ENCODE peak calls at places on chromosomes 5 and 9, in four cellular contexts. One of them, this sample, is unnamed. For H3K36me3, the result is how much of the 10 kb centered on the place peaks cover.

GRCh38 chr5:41921166-41921565 is 3.9 kb upstream of the FBXO4 start:
- DNase-seq in bronchial epithelial cell: no peak
- DNase-seq in body of pancreas: no peak
- DNase-seq in left ventricle myocardium inferior: no peak
- DNase-seq in this sample: no peak

GRCh38 chr5:143985832-143986485 is 174.0 kb downstream of the HMHB1 start:
- DNase-seq in body of pancreas: no peak
- DNase-seq in bronchial epithelial cell: peak
- DNase-seq in left ventricle myocardium inferior: no peak
- DNase-seq in this sample: peak

GRCh38 chr5:86881493-86882090 is 263.9 kb downstream of the COX7C start:
- DNase-seq in left ventricle myocardium inferior: no peak
- DNase-seq in body of pancreas: no peak
- DNase-seq in bronchial epithelial cell: no peak
- DNase-seq in this sample: no peak

GRCh38 chr5:122390107-122390506 is 78.1 kb downstream of the SNCAIP start:
- DNase-seq in left ventricle myocardium inferior: no peak
- DNase-seq in bronchial epithelial cell: no peak
- DNase-seq in body of pancreas: no peak
- DNase-seq in this sample: no peak

GRCh38 chr5:119036101-119036762 is 34.7 kb upstream of the DMXL1 start:
- DNase-seq in left ventricle myocardium inferior: no peak
- DNase-seq in body of pancreas: no peak
- DNase-seq in bronchial epithelial cell: peak
- DNase-seq in this sample: no peak

GRCh38 chr5:107636555-107636954 is 34.2 kb downstream of the EFNA5 start:
- DNase-seq in bronchial epithelial cell: no peak
- DNase-seq in left ventricle myocardium inferior: no peak
- DNase-seq in body of pancreas: no peak
- DNase-seq in this sample: no peak

GRCh38 chr5:83740741-83741140 is 20.1 kb upstream of the HAPLN1 start:
- DNase-seq in bronchial epithelial cell: no peak
- DNase-seq in left ventricle myocardium inferior: no peak
- DNase-seq in body of pancreas: no peak
- DNase-seq in this sample: no peak

GRCh38 chr9:134661791-134662142 is 20.2 kb downstream of the COL5A1 start:
- DNase-seq in body of pancreas: peak
- DNase-seq in bronchial epithelial cell: no peak
- DNase-seq in left ventricle myocardium inferior: peak
- DNase-seq in this sample: peak

GRCh38 chr9:77277719-77278118 is 100.4 kb downstream of the VPS13A start:
- DNase-seq in body of pancreas: no peak
- DNase-seq in bronchial epithelial cell: no peak
- DNase-seq in left ventricle myocardium inferior: no peak
- DNase-seq in this sample: no peak

GRCh38 chr9:108270041-108270440 is 585.7 kb downstream of the ACTL7B start:
- DNase-seq in left ventricle myocardium inferior: no peak
- DNase-seq in body of pancreas: no peak
- DNase-seq in bronchial epithelial cell: peak
- DNase-seq in this sample: no peak

GRCh38 chr5:64003966-64004365 is 41.7 kb upstream of the HTR1A start:
- DNase-seq in bronchial epithelial cell: no peak
- DNase-seq in body of pancreas: no peak
- DNase-seq in left ventricle myocardium inferior: no peak
- DNase-seq in this sample: no peak

GRCh38 chr5:149975409-149975808 is 14.9 kb downstream of the SLC26A2 start:
- DNase-seq in body of pancreas: no peak
- DNase-seq in bronchial epithelial cell: no peak
- DNase-seq in left ventricle myocardium inferior: no peak
- DNase-seq in this sample: no peak

GRCh38 chr5:76674330-76675066 is 41.4 kb upstream of the F2R start:
- DNase-seq in body of pancreas: no peak
- DNase-seq in left ventricle myocardium inferior: no peak
- DNase-seq in bronchial epithelial cell: no peak
- DNase-seq in this sample: no peak

GRCh38 chr5:97915101-97915500 is 732.1 kb upstream of the RIOK2 start:
- DNase-seq in bronchial epithelial cell: no peak
- DNase-seq in body of pancreas: no peak
- DNase-seq in left ventricle myocardium inferior: no peak
- DNase-seq in this sample: no peak

GRCh38 chr9:87529666-87530065 is 32.0 kb downstream of the DAPK1 start:
- DNase-seq in bronchial epithelial cell: no peak
- DNase-seq in body of pancreas: no peak
- DNase-seq in left ventricle myocardium inferior: no peak
- DNase-seq in this sample: no peak

GRCh38 chr5:134227259-134227658 is 1.4 kb upstream of the PPP2CA start:
- DNase-seq in left ventricle myocardium inferior: no peak
- DNase-seq in body of pancreas: peak
- DNase-seq in bronchial epithelial cell: peak
- DNase-seq in this sample: peak

GRCh38 chr5:150517272-150518152 is 9.6 kb downstream of the NDST1 start:
- DNase-seq in left ventricle myocardium inferior: peak
- DNase-seq in bronchial epithelial cell: peak
- DNase-seq in body of pancreas: peak
- DNase-seq in this sample: peak

GRCh38 chr9:81737871-81738507 is 48.6 kb upstream of the TLE1 start:
- DNase-seq in body of pancreas: peak
- DNase-seq in left ventricle myocardium inferior: no peak
- DNase-seq in bronchial epithelial cell: peak
- DNase-seq in this sample: peak

GRCh38 chr9:2872941-2873323 is 29.0 kb upstream of the PUM3 start:
- DNase-seq in left ventricle myocardium inferior: no peak
- DNase-seq in bronchial epithelial cell: no peak
- DNase-seq in body of pancreas: no peak
- DNase-seq in this sample: no peak

GRCh38 chr5:177336112-177336511 is 15.4 kb downstream of the LMAN2 start:
- DNase-seq in left ventricle myocardium inferior: no peak
- DNase-seq in body of pancreas: peak
- DNase-seq in bronchial epithelial cell: no peak
- DNase-seq in this sample: no peak

GRCh38 chr9:32431196-32431595 is 46.8 kb downstream of the ACO1 start:
- DNase-seq in body of pancreas: no peak
- DNase-seq in bronchial epithelial cell: no peak
- DNase-seq in left ventricle myocardium inferior: no peak
- DNase-seq in this sample: no peak

GRCh38 chr5:127934791-127935256 is 148.7 kb upstream of the SLC12A2 start:
- DNase-seq in bronchial epithelial cell: peak
- DNase-seq in left ventricle myocardium inferior: no peak
- DNase-seq in body of pancreas: peak
- DNase-seq in this sample: no peak

GRCh38 chr5:67178085-67178484 is 18.5 kb downstream of the CD180 start:
- DNase-seq in bronchial epithelial cell: no peak
- DNase-seq in left ventricle myocardium inferior: no peak
- DNase-seq in body of pancreas: no peak
- DNase-seq in this sample: no peak

GRCh38 chr9:120767451-120767850 is 25.8 kb downstream of the FBXW2 start:
- DNase-seq in body of pancreas: no peak
- DNase-seq in bronchial epithelial cell: peak
- DNase-seq in left ventricle myocardium inferior: no peak
- DNase-seq in this sample: no peak
- H3K36me3 ChIP-seq in body of pancreas: under half
- H3K36me3 ChIP-seq in bronchial epithelial cell: under half
- H3K36me3 ChIP-seq in left ventricle myocardium inferior: half or more
- H3K36me3 ChIP-seq in this sample: under half

GRCh38 chr9:38068866-38069628 is at the start of gene SHB:
- DNase-seq in bronchial epithelial cell: no peak
- DNase-seq in body of pancreas: peak
- DNase-seq in left ventricle myocardium inferior: peak
- DNase-seq in this sample: peak
- TF ChIP-seq CTCF in bronchial epithelial cell: no peak
- TF ChIP-seq CTCF in body of pancreas: peak
- TF ChIP-seq CTCF in left ventricle myocardium inferior: peak
- TF ChIP-seq CTCF in this sample: peak

GRCh38 chr9:132348676-132349075 is 6.1 kb downstream of the SETX start:
- DNase-seq in bronchial epithelial cell: no peak
- DNase-seq in body of pancreas: no peak
- DNase-seq in left ventricle myocardium inferior: no peak
- DNase-seq in this sample: no peak

GRCh38 chr9:132350861-132351315 is 3.9 kb downstream of the SETX start:
- DNase-seq in left ventricle myocardium inferior: no peak
- DNase-seq in body of pancreas: no peak
- DNase-seq in bronchial epithelial cell: no peak
- DNase-seq in this sample: no peak

GRCh38 chr9:132356276-132356924 is 1.6 kb upstream of the SETX start:
- DNase-seq in left ventricle myocardium inferior: no peak
- DNase-seq in bronchial epithelial cell: no peak
- DNase-seq in body of pancreas: no peak
- DNase-seq in this sample: no peak

GRCh38 chr9:132354645-132355355 is at the start of gene SETX:
- DNase-seq in body of pancreas: peak
- DNase-seq in left ventricle myocardium inferior: peak
- DNase-seq in bronchial epithelial cell: peak
- DNase-seq in this sample: peak

DNA sequence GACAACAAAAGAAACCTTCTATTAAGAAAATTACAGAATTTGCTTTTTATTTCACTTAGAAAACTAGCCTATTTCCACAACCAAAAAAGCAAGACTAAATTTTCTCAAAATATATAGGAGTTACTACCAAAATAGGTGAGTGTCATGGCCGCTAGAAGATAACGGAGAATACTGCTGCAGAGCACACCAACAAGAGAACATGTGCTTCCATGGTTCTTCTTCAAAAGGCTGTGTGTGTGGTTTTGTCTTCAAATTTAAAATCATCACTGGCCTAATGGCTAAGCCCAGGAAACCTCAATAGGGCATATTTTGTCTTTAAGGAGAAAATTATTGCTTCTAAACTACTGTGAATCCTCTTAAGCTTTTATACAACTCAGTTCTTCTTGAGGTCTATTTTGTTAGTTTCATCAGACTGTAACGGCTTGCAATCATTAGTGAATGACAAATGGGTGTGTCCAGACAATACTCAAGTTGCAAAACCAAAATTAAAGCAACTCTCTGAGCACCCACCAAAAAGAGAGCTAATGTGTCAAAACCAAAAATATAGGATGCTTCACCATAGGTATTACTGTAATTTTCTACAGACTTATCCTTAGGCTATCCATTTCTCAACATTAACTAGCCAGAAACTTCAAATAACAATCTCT is 3.3 kb downstream of the SETX start:
- DNase-seq in bronchial epithelial cell: peak
- DNase-seq in left ventricle myocardium inferior: no peak
- DNase-seq in body of pancreas: no peak
- DNase-seq in this sample: no peak
- H3K36me3 ChIP-seq in bronchial epithelial cell: under half
- H3K36me3 ChIP-seq in left ventricle myocardium inferior: half or more
- H3K36me3 ChIP-seq in body of pancreas: under half
- H3K36me3 ChIP-seq in this sample: under half

GRCh38 chr9:35258665-35259474 is 97.1 kb downstream of the UNC13B start:
- DNase-seq in bronchial epithelial cell: peak
- DNase-seq in body of pancreas: peak
- DNase-seq in left ventricle myocardium inferior: peak
- DNase-seq in this sample: peak
- TF ChIP-seq CTCF in bronchial epithelial cell: peak
- TF ChIP-seq CTCF in body of pancreas: peak
- TF ChIP-seq CTCF in left ventricle myocardium inferior: peak
- TF ChIP-seq CTCF in this sample: peak

This sample was measured in transverse colon.